ENCODE peak calls at places on chromosomes 13 and 19, in eight cellular contexts. J is NCI-H446 treated with DMSO at 0.1 percent for 48 hours; X is stimulated activated CD4-positive, alpha-beta T cell treated with anti-CD3 and anti-CD28 coated beads, Interleukin-1b, Interleukin-23, amount 100 ng/mL, for 1 hour; M is T-helper 1 cell; H is ACHN; B is GOT3; I is midbrain; Q is transverse colon. E is an unnamed sample.

GRCh38 chr19:34577056-34577455 is 95.5 kb downstream of the WTIP start:
- DNase-seq in J (no peak), I (no peak), H (no peak), B (no peak), X (no peak), M (no peak), Q (no peak), E (no peak)

GRCh38 chr19:887072-887471 is 5.9 kb downstream of the MED16 start:
- DNase-seq in I (no peak), H (no peak), Q (no peak), J (no peak), M (no peak), X (no peak), B (no peak), E (no peak)

GRCh38 chr19:7618771-7619510 is 10.4 kb downstream of the XAB2 start:
- DNase-seq in I (no peak), J (no peak), M (no peak), H (no peak), X (no peak), Q (peak; percentile 76), B (no peak), E (peak; percentile 96)

GRCh38 chr19:40355975-40356680 is 7.6 kb downstream of the PLD3 start:
- DNase-seq in I (no peak), Q (no peak), J (no peak), X (no peak), M (no peak), H (no peak), B (no peak), E (no peak)

GRCh38 chr19:51663650-51664049 is 17.0 kb upstream of the SIGLEC14 start:
- DNase-seq in B (no peak), M (no peak), Q (no peak), X (no peak), H (no peak), J (no peak), I (no peak), E (no peak)

GRCh38 chr19:13505761-13506549 is at the start of gene CACNA1A:
- DNase-seq in M (no peak), X (no peak), I (peak; percentile 6), Q (no peak), J (no peak), H (peak; percentile 3), B (no peak), E (no peak)

GRCh38 chr19:3370728-3371591 is 4.6 kb downstream of the NFIC start:
- DNase-seq in J (no peak), X (no peak), M (no peak), H (no peak), B (no peak), I (no peak), Q (no peak), E (no peak)

GRCh38 chr19:44866672-44867071 is 20.6 kb downstream of the NECTIN2 start:
- DNase-seq in B (no peak), H (no peak), X (no peak), J (no peak), M (no peak), Q (no peak), I (no peak), E (no peak)

GRCh38 chr19:51259348-51260245 is 8.7 kb downstream of the SIGLECL1 start:
- DNase-seq in Q (no peak), X (no peak), I (peak; percentile 36), B (no peak), M (no peak), J (peak; percentile 6), H (peak; percentile 25), E (no peak)

GRCh38 chr13:35479691-35480090 is 3.2 kb upstream of the MAB21L1 start:
- DNase-seq in J (no peak), H (no peak), X (no peak), M (no peak), B (no peak), Q (no peak), I (no peak), E (no peak)

GRCh38 chr19:32720216-32720935 is 809 bp downstream of the TDRD12 start:
- DNase-seq in B (no peak), H (no peak), J (no peak), I (no peak), X (no peak), M (no peak), Q (no peak), E (no peak)

GRCh38 chr13:64054306-64054705 is 2638.7 kb upstream of the PCDH20 start:
- DNase-seq in H (no peak), X (no peak), B (no peak), J (no peak), M (no peak), Q (no peak), I (no peak), E (no peak)

GRCh38 chr19:37981785-37982475 is 74.9 kb downstream of the SIPA1L3 start:
- DNase-seq in X (no peak), M (no peak), Q (peak; percentile 76), J (no peak), B (no peak), H (no peak), I (no peak), E (peak; percentile 51)

GRCh38 chr19:29040291-29040690 is 172.7 kb downstream of the UQCRFS1 start:
- DNase-seq in X (no peak), J (no peak), H (no peak), Q (no peak), I (peak; percentile 13), B (no peak), M (no peak), E (no peak)

GRCh38 chr13:80438521-80438920 is 97.6 kb upstream of the SPRY2 start:
- DNase-seq in M (no peak), Q (no peak), X (no peak), B (no peak), J (no peak), H (no peak), I (no peak), E (no peak)

GRCh38 chr13:76856141-76856571 is 30.0 kb downstream of the KCTD12 start:
- DNase-seq in J (no peak), X (no peak), M (no peak), I (no peak), Q (no peak), B (no peak), H (peak; percentile 31), E (no peak)

GRCh38 chr13:27481766-27482165 is 31.4 kb upstream of the MTIF3 start:
- DNase-seq in M (no peak), B (no peak), J (no peak), Q (peak; percentile 51), H (peak; percentile 39), X (no peak), I (peak; percentile 0), E (peak; percentile 54)